ENCODE peak calls at places on chromosome 5, in four cellular contexts. L, Y, M and P are unnamed samples. For H3K4me1, the result is how much of the 10 kb centered on the place peaks cover.

GRCh38 chr5:110968246-110969005 is 103.1 kb upstream of the TSLP start:
- DNase-seq in Y (no peak), L (no peak), M (no peak), P (no peak)

GRCh38 chr5:10828241-10828640 is 67.2 kb upstream of the DAP start:
- DNase-seq in L (no peak), M (no peak), Y (no peak), P (no peak)

GRCh38 chr5:2038337-2039179 is 155.8 kb upstream of the IRX4 start:
- DNase-seq in L (peak), M (peak), Y (peak), P (peak)

GRCh38 chr5:1292139-1292538 is 2.7 kb downstream of the TERT start:
- DNase-seq in Y (peak), L (no peak), M (no peak), P (no peak)

GRCh38 chr5:132470596-132470995 is 20.0 kb downstream of the IRF1 start:
- DNase-seq in M (no peak), Y (no peak), L (no peak), P (no peak)

GRCh38 chr5:177471610-177472356 is 1.7 kb downstream of the DBN1 start:
- DNase-seq in M (no peak), L (peak), Y (no peak), P (peak)

GRCh38 chr5:153831976-153832375 is 206.7 kb downstream of the FAM114A2 start:
- DNase-seq in M (peak), Y (no peak), L (no peak), P (no peak)

GRCh38 chr5:77972545-77973252 is 196.6 kb upstream of the TBCA start:
- DNase-seq in L (no peak), M (no peak), Y (no peak), P (peak)

GRCh38 chr5:133687212-133688051 is 75.1 kb upstream of the FSTL4 start:
- DNase-seq in M (no peak), L (no peak), Y (no peak), P (no peak)

GRCh38 chr5:756865-757345 is 27.6 kb downstream of the ZDHHC11B start:
- DNase-seq in M (no peak), L (peak), Y (peak), P (peak)

GRCh38 chr5:176863765-176864098 is 35.4 kb downstream of the HK3 start:
- DNase-seq in M (no peak), L (no peak), Y (no peak), P (peak)

GRCh38 chr5:57887851-57888621 is 405.4 kb upstream of the ACTBL2 start:
- DNase-seq in M (peak), L (no peak), Y (peak), P (peak)

GRCh38 chr5:150538007-150538917 is 30.3 kb downstream of the NDST1 start:
- DNase-seq in L (peak), Y (no peak), M (no peak), P (no peak)

GRCh38 chr5:51377151-51378060 is 5.8 kb upstream of the ISL1 start:
- DNase-seq in L (no peak), M (no peak), Y (no peak), P (no peak)

GRCh38 chr5:93978222-93978621 is 236.8 kb upstream of the POU5F2 start:
- DNase-seq in M (no peak), Y (no peak), L (no peak), P (no peak)

GRCh38 chr5:31913796-31914188 is 260.3 kb downstream of the GOLPH3 start:
- DNase-seq in M (no peak), L (no peak), Y (no peak), P (no peak)

GRCh38 chr5:61964199-61964598 is 341.8 kb upstream of the KIF2A start:
- DNase-seq in M (no peak), Y (no peak), L (no peak), P (no peak)

GRCh38 chr5:137265457-137265856 is 233.7 kb downstream of the SPOCK1 start:
- DNase-seq in M (no peak), Y (no peak), L (no peak), P (no peak)

GRCh38 chr5:160802567-160802966 is 49.4 kb downstream of the ATP10B start:
- DNase-seq in L (no peak), M (no peak), Y (no peak), P (no peak)

DNA sequence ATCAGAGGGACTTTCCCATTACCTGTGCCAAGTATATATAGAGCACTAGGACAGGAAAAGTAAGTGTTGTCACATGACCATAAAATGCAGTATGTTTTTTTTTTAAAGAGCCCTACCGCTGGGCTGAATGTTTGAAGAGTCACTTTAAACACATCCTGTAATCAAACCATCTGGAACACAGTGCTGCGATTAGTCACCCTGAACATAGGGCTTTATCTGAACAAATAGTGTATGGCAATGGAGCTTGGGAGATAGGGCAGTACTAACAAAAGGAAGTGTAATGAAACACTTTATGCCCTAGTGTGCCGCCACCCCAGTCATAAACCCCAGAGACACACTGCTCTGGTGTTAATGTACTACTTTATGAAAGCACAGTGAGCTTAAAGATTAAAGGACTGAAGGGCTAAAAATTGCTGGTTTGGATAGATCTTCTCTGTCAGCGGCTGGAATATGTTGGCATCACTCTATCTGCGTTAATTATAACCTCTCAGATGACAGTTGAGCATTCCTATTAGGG is 90.4 kb downstream of the ZNF608 start:
- DNase-seq in Y (no peak), M (peak), L (no peak), P (peak)
- H3K4me1 ChIP-seq in Y (under half), M (half or more), L (half or more), P (under half)

GRCh38 chr5:98816574-98817222 is 43.2 kb downstream of the RGMB start:
- DNase-seq in L (no peak), M (no peak), Y (no peak), P (peak)
- H3K27ac ChIP-seq in L (no peak), M (no peak), Y (no peak), P (no peak)

GRCh38 chr5:154940375-154940771 is 500 bp upstream of the MRPL22 start:
- DNase-seq in L (no peak), Y (no peak), M (no peak), P (peak)
- H3K4me1 ChIP-seq in L (under half), Y (under half), M (under half), P (under half)

DNA sequence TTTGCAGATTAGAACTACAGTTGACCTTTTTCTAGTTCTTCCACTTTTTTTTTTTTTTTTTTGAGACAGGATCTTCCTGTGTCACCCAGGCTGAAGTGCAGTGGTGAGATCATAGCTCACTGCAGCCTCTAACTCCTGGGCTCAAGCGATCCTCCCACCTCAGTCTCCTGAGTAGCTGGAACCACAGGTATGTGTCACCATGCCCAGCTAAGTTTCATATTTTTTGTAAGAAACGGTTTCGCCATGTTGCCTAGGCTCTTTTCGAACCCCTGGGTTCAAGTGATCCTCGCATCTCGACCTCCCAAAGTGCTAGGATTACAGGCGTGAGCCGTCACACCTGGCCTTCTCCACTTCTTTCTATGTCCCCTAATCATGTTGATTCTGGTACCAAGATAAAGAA is 39.7 kb upstream of the TNFAIP8 start:
- DNase-seq in L (no peak), M (no peak), Y (no peak), P (no peak)
- H3K27ac ChIP-seq in L (peak), M (peak), Y (no peak), P (no peak)

DNA sequence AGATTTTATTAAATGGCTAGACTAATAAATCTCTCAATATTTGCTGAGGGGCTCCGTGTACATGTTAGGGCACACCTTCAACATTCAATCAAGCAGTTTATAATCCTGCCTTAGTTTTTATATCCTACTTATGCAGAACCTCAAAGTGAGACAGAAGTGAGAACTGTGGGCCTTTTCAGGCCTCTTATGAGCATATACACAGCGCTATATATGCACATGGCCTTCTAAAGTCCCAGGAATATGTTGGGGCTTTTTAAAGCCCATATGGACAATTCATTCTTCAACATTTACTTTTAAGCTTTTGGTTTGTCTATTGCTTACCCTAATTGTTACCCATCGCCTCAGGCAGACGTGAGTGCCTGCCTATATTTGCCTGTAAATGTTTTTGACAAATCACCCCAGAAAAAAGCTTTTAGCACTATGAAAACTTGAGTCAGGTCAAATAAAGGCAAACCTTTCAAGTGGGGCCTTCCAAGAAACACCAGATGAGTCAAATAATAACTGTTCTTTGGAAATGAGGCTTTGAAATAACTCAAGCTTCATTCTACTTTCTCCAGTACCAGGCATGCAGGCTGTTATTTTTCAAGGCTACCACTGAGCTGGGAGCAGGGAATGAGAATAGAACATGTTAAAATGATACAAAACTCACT is 58.2 kb downstream of the ESM1 start:
- DNase-seq in Y (no peak), M (no peak), L (no peak), P (no peak)
- H3K4me1 ChIP-seq in Y (under half), M (under half), L (under half), P (under half)

DNA sequence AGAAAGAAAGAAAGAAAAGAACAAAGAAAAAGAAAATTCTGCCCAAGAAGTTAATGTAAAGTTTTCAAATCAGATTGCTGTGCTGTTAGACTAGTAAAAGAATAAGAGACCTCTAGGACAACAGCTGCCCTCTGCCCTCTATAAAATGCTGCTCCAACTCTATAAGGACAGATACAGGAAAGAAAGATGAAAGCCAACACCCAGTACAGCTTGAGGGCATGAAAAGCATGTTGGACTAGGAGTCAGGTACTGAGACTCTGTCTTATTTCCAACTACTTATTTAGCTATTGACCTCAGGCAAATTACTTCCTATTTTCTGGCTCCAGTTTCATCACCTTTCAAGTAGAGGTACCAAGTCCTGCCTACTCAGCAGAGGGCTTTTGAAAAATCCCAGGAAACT is 5.8 kb downstream of the HBEGF start:
- DNase-seq in L (no peak), M (no peak), Y (no peak), P (no peak)
- H3K27ac ChIP-seq in L (peak), M (no peak), Y (no peak), P (no peak)